ENCODE peak calls at places on chromosomes 16 and 17, in four cellular contexts. W is astrocyte of the spinal cord, R is memory B cell, Y is tibial nerve. T is an unnamed sample.

GRCh38 chr16:77569406-77569805 is 134.6 kb upstream of the ADAMTS18 start:
- DNase-seq in W (no peak), R (no peak), Y (no peak), T (no peak)

GRCh38 chr17:57989011-57989345 is 924 bp upstream of the VEZF1 start:
- DNase-seq in W (peak), R (no peak), Y (no peak), T (no peak)

GRCh38 chr17:33288954-33289353 is 4.1 kb downstream of the ASIC2 start:
- DNase-seq in W (no peak), R (no peak), Y (no peak), T (no peak)

GRCh38 chr17:76053230-76054111 is 18.8 kb downstream of the SRP68 start:
- DNase-seq in W (peak), R (no peak), Y (no peak), T (no peak)

GRCh38 chr16:17413508-17413907 is 57.3 kb downstream of the XYLT1 start:
- DNase-seq in W (no peak), R (no peak), Y (no peak), T (no peak)

GRCh38 chr16:31452631-31453106 is 6.6 kb upstream of the ARMC5 start:
- DNase-seq in W (peak), R (no peak), Y (no peak), T (no peak)

GRCh38 chr17:66964083-66964771 is at the start of gene CACNG4:
- DNase-seq in W (no peak), R (no peak), Y (no peak), T (no peak)

GRCh38 chr16:1183235-1183907 is 30.5 kb downstream of the CACNA1H start:
- DNase-seq in W (peak), R (no peak), Y (no peak), T (no peak)

GRCh38 chr17:67244621-67245072 is 349 bp downstream of the HELZ start:
- DNase-seq in W (no peak), R (no peak), Y (no peak), T (no peak)